ENCODE peak calls at places on chromosomes 12 and 14, in seven cellular contexts. M, U, R, W, O, Y and L are unnamed samples. For H3K4me1, the result is how much of the 10 kb centered on the place peaks cover.

GRCh38 chr14:89351958-89352404 is 65.1 kb downstream of the FOXN3 start:
- DNase-seq in U (no peak), R (no peak), W (no peak), Y (no peak), O (no peak), M (no peak), L (no peak)

GRCh38 chr12:13102481-13103195 is 829 bp downstream of the GSG1 start:
- DNase-seq in O (no peak), W (no peak), U (no peak), R (no peak), M (no peak), Y (no peak), L (no peak)

GRCh38 chr14:39342768-39343167 is 89.5 kb downstream of the FBXO33 start:
- DNase-seq in Y (no peak), W (no peak), R (no peak), M (no peak), U (no peak), O (no peak), L (no peak)

GRCh38 chr14:51638071-51638944 is 13.4 kb upstream of the FRMD6 start:
- DNase-seq in Y (no peak), R (peak), O (peak), U (no peak), M (no peak), W (peak), L (no peak)

GRCh38 chr12:107491856-107492255 is 193.7 kb upstream of the PWP1 start:
- DNase-seq in R (no peak), U (no peak), O (no peak), M (no peak), Y (no peak), W (peak), L (no peak)

GRCh38 chr14:52951730-52952481 is 1.1 kb upstream of the FERMT2 start:
- DNase-seq in U (peak), O (peak), Y (no peak), W (peak), M (no peak), R (peak), L (peak)

GRCh38 chr14:54567224-54567633 is 301 bp downstream of the SAMD4A start:
- DNase-seq in O (peak), W (peak), U (peak), M (no peak), Y (no peak), R (peak), L (no peak)

GRCh38 chr12:123363385-123363742 is 1.3 kb downstream of the SBNO1 start:
- DNase-seq in W (no peak), O (no peak), M (no peak), Y (no peak), U (no peak), R (no peak), L (no peak)

GRCh38 chr14:39365354-39365753 is 66.9 kb downstream of the FBXO33 start:
- DNase-seq in Y (no peak), O (no peak), R (no peak), U (no peak), W (no peak), M (no peak), L (no peak)

GRCh38 chr12:123058471-123058870 is 78.0 kb downstream of the ARL6IP4 start:
- DNase-seq in M (no peak), R (no peak), W (no peak), O (no peak), U (no peak), Y (no peak), L (no peak)

GRCh38 chr12:127485528-127485927 is 781.4 kb upstream of the TMEM132C start:
- DNase-seq in Y (no peak), M (no peak), O (no peak), W (peak), R (no peak), U (peak), L (no peak)

GRCh38 chr14:91388551-91388975 is 29.1 kb downstream of the CCDC88C start:
- DNase-seq in R (no peak), M (no peak), U (peak), O (no peak), Y (no peak), W (no peak), L (no peak)

GRCh38 chr14:81352413-81352812 is 47.7 kb downstream of the STON2 start:
- DNase-seq in U (no peak), W (no peak), M (no peak), Y (no peak), R (no peak), O (no peak), L (no peak)

GRCh38 chr12:48068457-48068856 is 37.4 kb downstream of the SENP1 start:
- DNase-seq in R (no peak), Y (no peak), M (no peak), U (no peak), W (no peak), O (no peak), L (no peak)

GRCh38 chr12:116636636-116637519 is 77.7 kb downstream of the MAP1LC3B2 start:
- DNase-seq in Y (no peak), R (no peak), M (no peak), O (no peak), W (peak), U (no peak), L (no peak)

GRCh38 chr14:30069536-30069935 is 141.9 kb upstream of the PRKD1 start:
- DNase-seq in Y (no peak), M (no peak), R (no peak), O (no peak), W (no peak), U (no peak), L (no peak)

GRCh38 chr12:105363890-105364289 is 33.4 kb downstream of the C12orf75 start:
- DNase-seq in Y (no peak), R (no peak), M (no peak), U (no peak), O (no peak), W (no peak), L (no peak)

GRCh38 chr14:44960146-44960545 is 1.6 kb downstream of the KLHL28 start:
- DNase-seq in O (no peak), R (no peak), M (no peak), W (peak), Y (no peak), U (no peak), L (no peak)

GRCh38 chr14:38749936-38750335 is 353.1 kb downstream of the SEC23A start:
- DNase-seq in U (no peak), O (no peak), M (no peak), Y (no peak), R (no peak), W (no peak), L (no peak)

GRCh38 chr12:98146043-98146442 is 369.3 kb upstream of the TMPO start:
- DNase-seq in M (no peak), R (no peak), W (no peak), U (no peak), Y (no peak), O (no peak), L (no peak)

GRCh38 chr12:97005174-97005573 is 98.1 kb downstream of the NEDD1 start:
- DNase-seq in W (no peak), U (no peak), M (no peak), Y (no peak), O (no peak), R (no peak), L (no peak)

GRCh38 chr12:78088391-78088832 is 257.7 kb downstream of the NAV3 start:
- DNase-seq in Y (no peak), R (no peak), O (no peak), U (no peak), M (no peak), W (peak), L (no peak)

GRCh38 chr14:77872971-77873370 is 73.1 kb downstream of the ADCK1 start:
- DNase-seq in U (no peak), R (no peak), M (no peak), O (no peak), W (no peak), Y (no peak), L (no peak)

GRCh38 chr12:2609020-2609419 is 185.8 kb upstream of the FKBP4 start:
- DNase-seq in U (no peak), O (no peak), M (no peak), W (no peak), Y (no peak), R (no peak), L (no peak)

GRCh38 chr14:78316058-78316457 is 145.9 kb downstream of the NRXN3 start:
- DNase-seq in O (peak), M (no peak), R (no peak), U (no peak), W (no peak), Y (no peak), L (no peak)

GRCh38 chr14:29148221-29148620 is 381.6 kb downstream of the FOXG1 start:
- DNase-seq in W (no peak), R (no peak), U (no peak), O (no peak), M (no peak), Y (no peak), L (no peak)

GRCh38 chr14:38420045-38420444 is 164.2 kb upstream of the CLEC14A start:
- DNase-seq in M (no peak), U (no peak), W (no peak), Y (no peak), R (no peak), O (no peak), L (no peak)

GRCh38 chr12:117344716-117345115 is 16.7 kb downstream of the NOS1 start:
- DNase-seq in R (no peak), M (no peak), Y (no peak), O (no peak), U (no peak), W (no peak), L (no peak)

GRCh38 chr14:88181072-88181471 is 142.0 kb downstream of the KCNK10 start:
- DNase-seq in O (no peak), M (no peak), Y (no peak), R (no peak), U (no peak), W (no peak), L (no peak)

GRCh38 chr12:91778091-91778819 is 367.4 kb downstream of the BTG1 start:
- DNase-seq in Y (no peak), O (no peak), W (peak), M (no peak), U (no peak), R (no peak), L (peak)

GRCh38 chr14:71933026-71933587 is 878 bp downstream of the RGS6 start:
- DNase-seq in U (no peak), O (peak), M (no peak), R (peak), W (no peak), Y (no peak), L (no peak)
- H3K4me1 ChIP-seq in U (under half), O (under half), M (under half), R (under half), W (under half), Y (under half), L (under half)

GRCh38 chr12:113477171-113477841 is 5.6 kb upstream of the LHX5 start:
- DNase-seq in W (no peak), U (no peak), M (no peak), R (peak), Y (no peak), O (peak), L (no peak)

GRCh38 chr12:113478351-113479011 is 6.8 kb upstream of the LHX5 start:
- DNase-seq in Y (no peak), U (no peak), R (no peak), M (no peak), O (peak), W (no peak), L (no peak)

GRCh38 chr12:113476093-113476986 is 4.7 kb upstream of the LHX5 start:
- DNase-seq in U (no peak), O (peak), Y (no peak), M (no peak), R (no peak), W (no peak), L (no peak)

GRCh38 chr12:113479193-113479577 is 7.5 kb upstream of the LHX5 start:
- DNase-seq in W (no peak), M (no peak), R (no peak), O (peak), U (no peak), Y (no peak), L (no peak)

GRCh38 chr12:113477842-113478215 is 6.2 kb upstream of the LHX5 start:
- DNase-seq in Y (no peak), W (no peak), R (no peak), O (no peak), U (no peak), M (no peak), L (no peak)
- H3K4me1 ChIP-seq in Y (under half), W (under half), R (under half), O (half or more), U (under half), M (under half), L (under half)

GRCh38 chr12:46369474-46370379 is 2.8 kb downstream of the SLC38A2 start:
- DNase-seq in U (no peak), M (no peak), R (no peak), Y (no peak), O (no peak), W (no peak), L (no peak)

GRCh38 chr12:46371718-46372130 is 849 bp downstream of the SLC38A2 start:
- DNase-seq in O (peak), W (peak), M (peak), R (no peak), U (peak), Y (peak), L (no peak)

GRCh38 chr12:46370380-46370734 is 2.2 kb downstream of the SLC38A2 start:
- DNase-seq in Y (no peak), W (no peak), R (no peak), M (no peak), O (no peak), U (no peak), L (no peak)

GRCh38 chr12:46372131-46372851 is at the start of gene SLC38A2:
- DNase-seq in O (peak), W (peak), M (peak), Y (peak), U (peak), R (peak), L (peak)

GRCh38 chr12:46370792-46371717 is 1.5 kb downstream of the SLC38A2 start:
- DNase-seq in U (peak), W (peak), O (peak), M (peak), R (peak), Y (peak), L (no peak)
- H3K4me1 ChIP-seq in U (half or more), W (under half), O (under half), M (under half), R (under half), Y (half or more), L (half or more)

DNA sequence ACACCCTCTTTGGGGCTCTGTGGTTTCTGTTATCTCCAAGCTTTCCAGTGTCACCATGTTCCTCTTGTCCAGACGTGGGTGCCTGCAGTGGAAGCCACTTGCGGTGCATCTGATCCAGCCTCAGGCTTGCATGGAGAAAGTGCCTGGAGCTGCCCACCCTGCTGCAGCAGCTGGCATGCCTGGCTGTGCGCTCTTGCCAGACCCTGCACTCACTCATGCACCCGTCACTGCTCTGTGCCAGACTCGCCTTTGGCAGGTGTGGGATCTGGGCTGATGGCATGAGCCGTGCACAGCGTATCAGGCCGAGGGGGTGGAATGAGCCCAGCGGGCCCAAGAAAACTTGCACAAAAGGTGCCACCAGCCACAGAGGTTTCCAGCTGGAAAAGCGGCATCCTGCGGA is 105.1 kb downstream of the MNAT1 start:
- DNase-seq in U (no peak), W (no peak), M (no peak), O (no peak), R (no peak), Y (peak), L (no peak)
- H3K4me1 ChIP-seq in U (under half), W (under half), M (under half), O (under half), R (under half), Y (under half), L (under half)

DNA sequence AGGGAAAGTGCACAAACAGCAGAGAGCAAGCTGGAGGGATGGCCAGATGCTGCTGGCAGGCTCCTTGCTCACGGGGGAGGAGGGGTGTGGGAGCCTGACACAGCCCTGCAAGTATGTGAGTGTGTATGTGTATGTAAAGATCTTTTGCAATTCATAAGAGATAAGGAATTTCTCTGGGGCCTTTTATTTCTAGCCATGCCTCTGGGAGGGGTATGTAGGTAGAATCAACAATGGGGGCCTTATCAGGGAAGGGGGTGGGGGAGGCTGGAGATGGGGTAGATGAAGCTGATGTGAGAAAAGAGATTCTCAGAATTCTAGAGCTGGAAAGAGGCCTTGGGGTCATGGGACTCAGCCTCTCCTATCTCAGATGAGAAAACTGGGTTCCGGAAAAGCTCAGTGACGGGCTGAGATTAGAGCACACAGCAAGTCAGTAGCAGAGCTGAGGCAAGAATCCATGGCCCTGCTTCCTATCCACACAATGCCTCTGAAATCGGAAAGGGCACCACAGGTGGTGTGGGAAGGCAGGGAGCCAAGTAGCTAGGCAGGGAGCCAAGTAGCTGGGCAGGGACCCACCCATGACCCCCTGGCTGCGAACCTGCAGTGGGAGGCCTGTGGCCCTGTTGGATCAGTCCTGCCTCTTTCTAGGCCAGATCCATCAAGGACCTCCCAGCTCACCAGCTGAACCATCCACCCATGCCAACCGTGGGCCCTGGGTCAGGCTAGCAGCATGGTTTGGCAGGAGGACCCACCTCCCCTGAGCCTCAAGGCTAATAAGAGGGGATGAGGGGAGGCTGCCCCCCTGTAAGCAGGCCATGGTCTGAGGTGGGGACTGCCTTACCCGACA is 54.7 kb downstream of the PLEKHG3 start:
- DNase-seq in Y (peak), W (peak), R (no peak), M (no peak), O (no peak), U (no peak), L (no peak)
- H3K4me1 ChIP-seq in Y (under half), W (half or more), R (under half), M (half or more), O (under half), U (under half), L (under half)